ENCODE peak calls at places on chromosomes 12 and 14, in six cellular contexts. R is K562, Q is HepG2, F is A549, M is GM12878, Z is SK-N-SH. P is an unnamed sample.

GRCh38 chr12:25524381-25524780 is 28.7 kb downstream of the LMNTD1 start:
- DNase-seq in R (no peak), Z (no peak), F (no peak), Q (no peak), M (no peak), P (no peak)

GRCh38 chr12:20096430-20096829 is 271.9 kb upstream of the PDE3A start:
- DNase-seq in R (no peak), Z (no peak), M (no peak), F (no peak), Q (no peak), P (peak)

GRCh38 chr14:106268013-106268727 is 741.8 kb downstream of the TMEM121 start:
- DNase-seq in Q (no peak), R (peak), F (peak), Z (peak), M (no peak), P (no peak)

GRCh38 chr12:124524231-124524925 is 43.0 kb downstream of the NCOR2 start:
- DNase-seq in Q (no peak), Z (no peak), F (no peak), M (no peak), R (no peak), P (peak)

GRCh38 chr12:51922146-51922545 is 14.8 kb downstream of the ACVRL1 start:
- DNase-seq in M (no peak), Z (no peak), R (no peak), Q (no peak), F (no peak), P (no peak)

GRCh38 chr14:99006271-99006670 is 265.7 kb downstream of the BCL11B start:
- DNase-seq in M (no peak), Z (no peak), F (no peak), Q (no peak), R (no peak), P (no peak)

GRCh38 chr12:110548678-110549077 is 34.4 kb downstream of the PPTC7 start:
- DNase-seq in R (no peak), Q (no peak), Z (no peak), F (no peak), M (no peak), P (peak)

GRCh38 chr12:116626153-116626552 is 67.0 kb downstream of the MAP1LC3B2 start:
- DNase-seq in Q (no peak), F (no peak), R (no peak), Z (no peak), M (no peak), P (no peak)

GRCh38 chr14:79331820-79332219 is 879.5 kb downstream of the DIO2 start:
- DNase-seq in Q (no peak), Z (no peak), M (no peak), F (no peak), R (no peak), P (no peak)

GRCh38 chr12:59149995-59150642 is 229.8 kb upstream of the LRIG3 start:
- DNase-seq in F (peak), Z (peak), R (peak), Q (peak), M (peak), P (peak)

GRCh38 chr14:39229601-39230110 is 4.1 kb upstream of the MIA2 start:
- DNase-seq in M (no peak), Z (no peak), R (peak), Q (no peak), F (no peak), P (no peak)

GRCh38 chr14:39229222-39229543 is 4.5 kb upstream of the MIA2 start:
- DNase-seq in F (no peak), Q (no peak), M (no peak), R (no peak), Z (no peak), P (peak)

GRCh38 chr14:39228509-39229221 is 5.0 kb upstream of the MIA2 start:
- DNase-seq in M (no peak), Z (no peak), R (peak), F (no peak), Q (no peak), P (no peak)

GRCh38 chr14:39232554-39233415 is 930 bp upstream of the MIA2 start:
- DNase-seq in Q (peak), R (no peak), F (peak), Z (no peak), M (no peak), P (peak)

GRCh38 chr14:39230416-39230815 is 3.3 kb upstream of the MIA2 start:
- DNase-seq in F (no peak), Q (no peak), Z (no peak), M (no peak), R (no peak), P (peak)
- TF ChIP-seq SMC3 in F (no peak), Q (no peak), Z (no peak), M (no peak), R (no peak), P (no peak)

GRCh38 chr14:97948841-97949240 is 1151.7 kb downstream of the VRK1 start:
- DNase-seq in Z (no peak), F (no peak), M (no peak), Q (no peak), R (no peak), P (no peak)

GRCh38 chr14:97946291-97946690 is 1149.1 kb downstream of the VRK1 start:
- DNase-seq in R (no peak), M (no peak), Q (no peak), Z (no peak), F (no peak), P (no peak)

GRCh38 chr14:97944380-97944779 is 1147.2 kb downstream of the VRK1 start:
- DNase-seq in R (no peak), M (no peak), F (no peak), Q (no peak), Z (no peak), P (no peak)

GRCh38 chr14:97943619-97944018 is 1146.4 kb downstream of the VRK1 start:
- DNase-seq in M (no peak), R (no peak), F (no peak), Z (no peak), Q (no peak), P (no peak)
- TF ChIP-seq RFX5 in M (no peak), R (no peak), F (no peak), Z (no peak), Q (no peak), P (no peak)

DNA sequence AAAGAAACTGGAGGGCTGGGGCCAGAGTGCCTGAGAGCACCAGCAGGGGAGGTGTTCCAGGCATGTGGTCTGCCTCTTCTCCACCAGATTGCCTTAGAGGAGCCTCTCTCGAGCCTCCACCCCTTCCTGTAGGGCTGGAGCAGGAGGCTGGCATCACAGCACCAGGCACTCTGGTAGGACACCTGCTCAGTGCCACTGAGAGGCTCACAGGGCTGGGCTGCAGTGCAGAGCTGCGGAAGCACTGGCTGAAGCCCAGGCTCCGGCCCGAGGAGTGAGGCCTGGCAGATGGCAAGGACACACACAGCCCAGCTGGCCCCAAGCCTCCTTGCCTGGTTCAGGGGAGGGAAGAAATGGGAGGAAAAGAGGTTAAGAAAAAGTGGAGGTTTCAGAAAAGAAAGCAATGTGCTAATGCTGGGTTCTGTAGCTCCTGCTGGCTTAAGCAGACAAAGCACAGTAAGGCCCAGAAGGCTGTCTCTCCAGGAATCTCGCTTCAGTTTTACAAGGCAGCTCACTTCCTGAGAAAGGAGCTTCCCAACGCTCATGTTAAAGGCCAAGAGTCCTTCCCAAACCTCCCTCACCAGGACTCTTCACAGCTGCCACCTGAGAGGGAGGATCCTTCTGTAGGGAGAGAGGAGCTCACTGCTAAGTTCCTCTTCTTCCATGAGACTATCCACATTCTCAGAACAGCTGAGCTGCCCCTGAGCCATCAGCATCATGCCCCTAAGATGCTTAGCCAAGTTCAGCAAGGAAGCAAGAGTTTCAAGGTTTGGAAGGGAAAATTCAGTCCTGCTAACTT is 23.8 kb downstream of the SPTB start:
- DNase-seq in Q (no peak), R (no peak), M (no peak), Z (no peak), F (no peak), P (no peak)
- TF ChIP-seq SMC3 in Q (no peak), R (no peak), M (no peak), Z (no peak), F (no peak), P (no peak)

DNA sequence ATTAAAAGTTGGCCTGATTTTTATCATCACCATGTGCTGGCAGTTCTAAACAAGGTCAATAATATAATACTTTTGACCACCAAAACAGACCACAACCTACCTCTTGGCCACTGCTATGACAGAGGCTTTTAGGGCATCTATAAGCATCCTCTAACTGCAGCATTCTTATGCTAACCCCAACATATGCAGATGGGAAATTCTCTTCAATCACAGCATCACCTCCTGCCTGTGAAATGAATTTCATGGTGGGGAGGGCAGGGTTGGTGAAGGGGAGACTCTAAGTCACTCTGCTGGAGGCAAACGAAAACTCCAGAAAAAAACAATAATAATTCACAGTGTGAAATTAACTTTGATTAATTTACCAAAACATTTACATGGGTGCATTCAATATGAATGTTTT is 78.8 kb upstream of the FAR2 start:
- DNase-seq in R (no peak), Z (no peak), F (no peak), M (no peak), Q (no peak), P (no peak)
- TF ChIP-seq RFX5 in R (no peak), Z (no peak), F (no peak), M (no peak), Q (no peak), P (no peak)

DNA sequence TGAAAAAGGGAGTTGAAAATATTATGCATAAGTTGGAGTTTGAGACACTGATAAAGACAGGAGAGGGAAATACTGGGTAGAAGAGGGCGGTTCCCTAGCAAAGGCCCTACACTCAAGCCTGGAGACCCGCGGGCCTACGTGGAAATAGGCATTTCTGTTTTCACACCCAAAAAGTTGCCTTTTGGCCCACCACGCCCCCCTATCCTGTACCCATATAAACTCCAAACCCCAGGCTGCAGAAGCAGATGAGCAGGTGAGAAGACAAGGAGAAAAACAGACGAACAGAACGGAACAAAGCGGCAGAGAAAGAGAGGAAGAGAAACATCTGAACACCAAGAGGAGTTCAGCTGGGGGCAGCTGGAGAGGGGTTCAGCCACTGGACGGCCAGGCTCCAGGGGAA is 177.9 kb downstream of the GALC start:
- DNase-seq in Z (no peak), M (no peak), F (no peak), Q (no peak), R (no peak), P (no peak)
- TF ChIP-seq SMC3 in Z (no peak), M (no peak), F (no peak), Q (no peak), R (no peak), P (no peak)

GRCh38 chr14:54600685-54601084 is 33.8 kb downstream of the SAMD4A start:
- DNase-seq in Z (no peak), M (no peak), Q (no peak), F (no peak), R (no peak), P (peak)
- TF ChIP-seq RFX5 in Z (no peak), M (no peak), Q (no peak), F (no peak), R (no peak), P (no peak)

DNA sequence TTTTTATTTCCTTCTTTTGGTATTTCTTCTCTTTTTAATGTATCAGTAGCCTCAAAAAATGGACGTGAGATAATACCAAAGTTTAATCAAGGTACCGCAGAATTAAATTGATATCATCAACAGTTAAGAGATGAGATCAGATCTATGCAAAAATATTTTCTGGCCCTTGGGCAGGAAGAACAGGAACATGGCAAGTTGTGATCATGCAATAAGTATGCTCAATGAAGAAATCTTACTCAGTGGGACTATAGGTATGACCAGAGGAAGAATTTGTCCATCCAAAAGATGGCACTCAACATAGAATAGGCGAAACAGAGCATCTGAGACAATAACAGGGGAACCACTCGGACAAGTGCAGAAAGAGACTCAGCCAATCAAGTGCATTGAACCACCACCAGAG is 914 bp upstream of the GARIN2 start:
- DNase-seq in M (no peak), R (no peak), F (no peak), Q (no peak), Z (no peak), P (no peak)
- TF ChIP-seq SMC3 in M (no peak), R (no peak), F (no peak), Q (no peak), Z (no peak), P (no peak)

GRCh38 chr12:76186507-76186906 is 102.0 kb upstream of the NAP1L1 start:
- DNase-seq in Q (no peak), R (peak), M (no peak), Z (no peak), F (no peak), P (peak)

GRCh38 chr12:76192416-76192815 is 107.9 kb upstream of the NAP1L1 start:
- DNase-seq in Q (no peak), F (no peak), M (no peak), Z (no peak), R (no peak), P (no peak)

GRCh38 chr12:76193961-76194360 is 109.5 kb upstream of the NAP1L1 start:
- DNase-seq in F (no peak), M (no peak), Z (no peak), R (no peak), Q (no peak), P (no peak)

GRCh38 chr12:76187177-76187576 is 102.7 kb upstream of the NAP1L1 start:
- DNase-seq in F (no peak), Z (no peak), R (no peak), Q (no peak), M (no peak), P (no peak)

DNA sequence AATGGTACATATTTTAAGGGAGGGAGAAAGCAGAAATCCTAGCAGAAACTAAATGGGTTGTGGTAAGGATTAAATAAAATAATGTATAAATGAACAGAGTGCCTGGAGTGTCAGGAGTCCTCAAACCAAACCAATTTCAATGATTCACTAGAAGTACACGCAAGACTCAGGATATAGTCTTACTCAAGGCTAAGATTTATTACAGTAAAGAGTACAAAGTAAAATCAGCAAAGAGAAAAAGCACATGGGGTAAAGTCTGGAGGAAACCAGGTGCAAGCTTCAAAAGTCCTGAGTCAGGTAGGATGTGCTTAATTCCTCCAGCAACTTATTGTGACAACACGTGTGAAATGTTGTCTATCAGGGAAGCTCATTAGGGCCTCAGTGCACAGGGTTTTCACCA is 105.8 kb upstream of the NAP1L1 start:
- DNase-seq in Z (no peak), Q (no peak), F (no peak), R (no peak), M (no peak), P (no peak)
- TF ChIP-seq RFX5 in Z (no peak), Q (no peak), F (no peak), R (no peak), M (no peak), P (no peak)

GRCh38 chr12:1779783-1780182 is 40.6 kb upstream of the LRTM2 start:
- DNase-seq in Q (no peak), F (no peak), M (no peak), Z (no peak), R (no peak), P (peak)
- TF ChIP-seq SMC3 in Q (no peak), F (no peak), M (no peak), Z (no peak), R (no peak), P (no peak)

DNA sequence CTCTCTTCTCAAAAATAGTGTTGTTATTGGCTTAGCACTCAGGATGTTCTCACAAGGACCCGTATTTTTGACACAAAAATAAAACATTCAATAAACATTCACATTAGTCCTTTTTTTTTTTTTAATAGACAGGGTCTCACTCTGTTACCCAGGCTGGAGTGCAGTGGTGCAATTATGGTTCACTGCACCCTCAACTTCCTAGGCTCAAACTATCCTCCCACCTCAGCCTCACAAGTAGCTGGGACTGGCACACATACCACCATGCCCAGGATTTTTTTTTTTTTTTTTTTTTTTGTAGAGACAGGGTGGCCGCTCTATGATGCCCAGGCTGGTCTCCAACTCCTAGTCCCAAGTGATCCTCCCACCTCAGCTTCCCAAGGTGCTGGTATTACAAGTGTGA is 27.0 kb downstream of the PPP1R13B start:
- DNase-seq in Q (no peak), M (no peak), R (no peak), F (no peak), Z (no peak), P (no peak)
- TF ChIP-seq RFX5 in Q (no peak), M (no peak), R (no peak), F (no peak), Z (no peak), P (no peak)

P was measured in IMR-90.